ENCODE peak calls at places on chromosomes 1 and 21, in five cellular contexts. One of them, this sample, is unnamed.

GRCh38 chr1:19448491-19449439 is 36.6 kb downstream of the CAPZB start:
- DNase-seq in GM20000: no peak
- DNase-seq in PC-9: peak
- DNase-seq in AG04450: peak
- DNase-seq in CD4-positive, alpha-beta T cell: no peak
- DNase-seq in this sample: no peak

GRCh38 chr1:184637664-184638063 is 117.0 kb downstream of the EDEM3 start:
- DNase-seq in PC-9: no peak
- DNase-seq in AG04450: no peak
- DNase-seq in CD4-positive, alpha-beta T cell: no peak
- DNase-seq in GM20000: no peak
- DNase-seq in this sample: no peak

GRCh38 chr1:229196404-229197224 is 74.3 kb upstream of the RAB4A start:
- DNase-seq in GM20000: no peak
- DNase-seq in CD4-positive, alpha-beta T cell: no peak
- DNase-seq in AG04450: no peak
- DNase-seq in PC-9: no peak
- DNase-seq in this sample: no peak

GRCh38 chr1:91596474-91596873 is 95.8 kb downstream of the CDC7 start:
- DNase-seq in AG04450: no peak
- DNase-seq in PC-9: no peak
- DNase-seq in CD4-positive, alpha-beta T cell: no peak
- DNase-seq in GM20000: no peak
- DNase-seq in this sample: no peak

GRCh38 chr1:162192323-162192678 is 122.8 kb downstream of the NOS1AP start:
- DNase-seq in CD4-positive, alpha-beta T cell: no peak
- DNase-seq in GM20000: no peak
- DNase-seq in AG04450: no peak
- DNase-seq in PC-9: no peak
- DNase-seq in this sample: no peak

GRCh38 chr21:16055012-16055411 is 325.2 kb downstream of the USP25 start:
- DNase-seq in AG04450: no peak
- DNase-seq in GM20000: no peak
- DNase-seq in CD4-positive, alpha-beta T cell: no peak
- DNase-seq in PC-9: no peak
- DNase-seq in this sample: no peak

GRCh38 chr1:23558140-23558871 is 995 bp downstream of the ID3 start:
- DNase-seq in GM20000: peak
- DNase-seq in CD4-positive, alpha-beta T cell: no peak
- DNase-seq in PC-9: peak
- DNase-seq in AG04450: no peak
- DNase-seq in this sample: peak

GRCh38 chr1:211908951-211909350 is 78.4 kb upstream of the LPGAT1 start:
- DNase-seq in AG04450: no peak
- DNase-seq in GM20000: no peak
- DNase-seq in CD4-positive, alpha-beta T cell: no peak
- DNase-seq in PC-9: no peak
- DNase-seq in this sample: no peak

GRCh38 chr1:72567511-72567910 is 285.2 kb upstream of the NEGR1 start:
- DNase-seq in AG04450: no peak
- DNase-seq in GM20000: no peak
- DNase-seq in PC-9: no peak
- DNase-seq in CD4-positive, alpha-beta T cell: no peak
- DNase-seq in this sample: no peak

GRCh38 chr1:27934818-27935549 is at the start of gene SMPDL3B:
- DNase-seq in AG04450: no peak
- DNase-seq in GM20000: no peak
- DNase-seq in PC-9: peak
- DNase-seq in CD4-positive, alpha-beta T cell: no peak
- DNase-seq in this sample: no peak

GRCh38 chr1:11845641-11846335 is 1.8 kb downstream of the NPPA start:
- DNase-seq in PC-9: no peak
- DNase-seq in AG04450: no peak
- DNase-seq in CD4-positive, alpha-beta T cell: no peak
- DNase-seq in GM20000: peak
- DNase-seq in this sample: no peak

GRCh38 chr1:201361652-201362504 is 15.6 kb downstream of the TNNT2 start:
- DNase-seq in CD4-positive, alpha-beta T cell: no peak
- DNase-seq in AG04450: no peak
- DNase-seq in GM20000: peak
- DNase-seq in PC-9: peak
- DNase-seq in this sample: peak

GRCh38 chr1:173436831-173437428 is 40.2 kb upstream of the PRDX6 start:
- DNase-seq in AG04450: no peak
- DNase-seq in PC-9: no peak
- DNase-seq in CD4-positive, alpha-beta T cell: no peak
- DNase-seq in GM20000: no peak
- DNase-seq in this sample: no peak

GRCh38 chr1:42777860-42778259 is 6.9 kb upstream of the TMEM269 start:
- DNase-seq in CD4-positive, alpha-beta T cell: no peak
- DNase-seq in AG04450: no peak
- DNase-seq in GM20000: peak
- DNase-seq in PC-9: peak
- DNase-seq in this sample: peak

GRCh38 chr1:228151526-228151925 is 1.8 kb downstream of the GJC2 start:
- DNase-seq in AG04450: no peak
- DNase-seq in CD4-positive, alpha-beta T cell: no peak
- DNase-seq in GM20000: no peak
- DNase-seq in PC-9: no peak
- DNase-seq in this sample: no peak

GRCh38 chr1:36199934-36200741 is 24.1 kb upstream of the THRAP3 start:
- DNase-seq in PC-9: peak
- DNase-seq in AG04450: no peak
- DNase-seq in GM20000: peak
- DNase-seq in CD4-positive, alpha-beta T cell: no peak
- DNase-seq in this sample: no peak

GRCh38 chr1:15799004-15799867 is 8.2 kb downstream of the UQCRHL start:
- DNase-seq in AG04450: peak
- DNase-seq in PC-9: peak
- DNase-seq in CD4-positive, alpha-beta T cell: no peak
- DNase-seq in GM20000: no peak
- DNase-seq in this sample: peak

GRCh38 chr1:89910780-89911179 is 84.1 kb upstream of the ZNF326 start:
- DNase-seq in PC-9: peak
- DNase-seq in CD4-positive, alpha-beta T cell: no peak
- DNase-seq in GM20000: no peak
- DNase-seq in AG04450: peak
- DNase-seq in this sample: no peak

GRCh38 chr1:40407453-40407852 is 33.9 kb downstream of the SMAP2 start:
- DNase-seq in PC-9: no peak
- DNase-seq in CD4-positive, alpha-beta T cell: no peak
- DNase-seq in AG04450: no peak
- DNase-seq in GM20000: no peak
- DNase-seq in this sample: no peak

GRCh38 chr21:43016728-43017127 is 42.4 kb downstream of the PKNOX1 start:
- DNase-seq in CD4-positive, alpha-beta T cell: no peak
- DNase-seq in AG04450: no peak
- DNase-seq in GM20000: no peak
- DNase-seq in PC-9: no peak
- DNase-seq in this sample: no peak

GRCh38 chr1:66444438-66445265 is 89.3 kb upstream of the SGIP1 start:
- DNase-seq in GM20000: no peak
- DNase-seq in PC-9: no peak
- DNase-seq in CD4-positive, alpha-beta T cell: no peak
- DNase-seq in AG04450: no peak
- DNase-seq in this sample: no peak

GRCh38 chr1:66445492-66446181 is 88.3 kb upstream of the SGIP1 start:
- DNase-seq in CD4-positive, alpha-beta T cell: peak
- DNase-seq in AG04450: no peak
- DNase-seq in GM20000: peak
- DNase-seq in PC-9: no peak
- DNase-seq in this sample: peak

GRCh38 chr1:66443793-66444192 is 90.2 kb upstream of the SGIP1 start:
- DNase-seq in CD4-positive, alpha-beta T cell: no peak
- DNase-seq in GM20000: no peak
- DNase-seq in AG04450: no peak
- DNase-seq in PC-9: no peak
- DNase-seq in this sample: no peak

GRCh38 chr1:66450043-66450514 is 83.9 kb upstream of the SGIP1 start:
- DNase-seq in PC-9: no peak
- DNase-seq in AG04450: no peak
- DNase-seq in CD4-positive, alpha-beta T cell: no peak
- DNase-seq in GM20000: no peak
- DNase-seq in this sample: no peak

DNA sequence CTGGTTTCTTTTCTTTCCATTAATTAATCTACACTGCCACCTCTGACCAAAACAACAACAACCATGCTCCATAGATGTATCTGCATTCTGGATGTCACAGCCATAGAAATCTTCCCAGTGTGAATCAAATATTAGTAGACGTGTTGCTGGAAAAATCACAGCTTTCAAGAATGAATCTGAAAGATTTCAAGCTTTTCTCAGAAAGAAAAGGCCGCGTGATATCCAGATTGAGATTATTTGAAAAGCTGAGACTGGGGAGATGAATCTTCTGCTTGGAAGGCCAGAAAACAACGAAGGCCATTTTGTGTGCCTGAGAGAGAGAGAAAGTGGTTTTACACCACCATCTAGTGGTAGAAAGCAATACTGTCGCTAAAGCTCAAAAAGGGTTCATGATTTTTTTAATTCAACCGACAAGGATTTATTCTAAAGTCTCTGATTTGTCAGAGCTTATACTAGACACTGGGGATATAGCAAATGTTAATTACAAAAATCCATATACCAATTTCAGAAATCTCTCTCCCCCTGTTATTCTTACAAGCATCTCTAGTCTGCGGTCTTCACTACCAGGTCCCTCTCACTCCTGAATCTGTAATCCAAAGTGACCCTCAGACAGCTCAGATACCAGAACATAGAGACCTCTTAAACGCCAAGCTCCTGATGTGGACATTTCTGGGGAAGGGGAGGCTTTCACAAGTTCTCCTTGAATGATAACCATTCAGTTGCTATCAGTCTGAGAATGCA is 87.5 kb upstream of the SGIP1 start:
- DNase-seq in CD4-positive, alpha-beta T cell: peak
- DNase-seq in AG04450: no peak
- DNase-seq in GM20000: peak
- DNase-seq in PC-9: peak
- DNase-seq in this sample: peak
- TF ChIP-seq CTCF in CD4-positive, alpha-beta T cell: peak
- TF ChIP-seq CTCF in AG04450: peak
- TF ChIP-seq CTCF in GM20000: peak
- TF ChIP-seq CTCF in PC-9: peak
- TF ChIP-seq CTCF in this sample: peak

GRCh38 chr1:206074839-206075238 is 21.9 kb downstream of the RHEX start:
- DNase-seq in AG04450: no peak
- DNase-seq in GM20000: no peak
- DNase-seq in PC-9: no peak
- DNase-seq in CD4-positive, alpha-beta T cell: no peak
- DNase-seq in this sample: no peak
- TF ChIP-seq CTCF in AG04450: no peak
- TF ChIP-seq CTCF in GM20000: no peak
- TF ChIP-seq CTCF in PC-9: no peak
- TF ChIP-seq CTCF in CD4-positive, alpha-beta T cell: no peak
- TF ChIP-seq CTCF in this sample: no peak

GRCh38 chr1:153682730-153683129 is 4.2 kb downstream of the NPR1 start:
- DNase-seq in PC-9: no peak
- DNase-seq in AG04450: no peak
- DNase-seq in GM20000: no peak
- DNase-seq in CD4-positive, alpha-beta T cell: no peak
- DNase-seq in this sample: no peak

GRCh38 chr1:153677718-153678518 is 570 bp upstream of the NPR1 start:
- DNase-seq in CD4-positive, alpha-beta T cell: peak
- DNase-seq in GM20000: peak
- DNase-seq in PC-9: peak
- DNase-seq in AG04450: no peak
- DNase-seq in this sample: peak

GRCh38 chr1:153680120-153680403 is 1.6 kb downstream of the NPR1 start:
- DNase-seq in AG04450: no peak
- DNase-seq in GM20000: no peak
- DNase-seq in CD4-positive, alpha-beta T cell: no peak
- DNase-seq in PC-9: no peak
- DNase-seq in this sample: no peak

GRCh38 chr1:153679337-153680119 is 1.0 kb downstream of the NPR1 start:
- DNase-seq in AG04450: no peak
- DNase-seq in GM20000: peak
- DNase-seq in CD4-positive, alpha-beta T cell: no peak
- DNase-seq in PC-9: no peak
- DNase-seq in this sample: peak

DNA sequence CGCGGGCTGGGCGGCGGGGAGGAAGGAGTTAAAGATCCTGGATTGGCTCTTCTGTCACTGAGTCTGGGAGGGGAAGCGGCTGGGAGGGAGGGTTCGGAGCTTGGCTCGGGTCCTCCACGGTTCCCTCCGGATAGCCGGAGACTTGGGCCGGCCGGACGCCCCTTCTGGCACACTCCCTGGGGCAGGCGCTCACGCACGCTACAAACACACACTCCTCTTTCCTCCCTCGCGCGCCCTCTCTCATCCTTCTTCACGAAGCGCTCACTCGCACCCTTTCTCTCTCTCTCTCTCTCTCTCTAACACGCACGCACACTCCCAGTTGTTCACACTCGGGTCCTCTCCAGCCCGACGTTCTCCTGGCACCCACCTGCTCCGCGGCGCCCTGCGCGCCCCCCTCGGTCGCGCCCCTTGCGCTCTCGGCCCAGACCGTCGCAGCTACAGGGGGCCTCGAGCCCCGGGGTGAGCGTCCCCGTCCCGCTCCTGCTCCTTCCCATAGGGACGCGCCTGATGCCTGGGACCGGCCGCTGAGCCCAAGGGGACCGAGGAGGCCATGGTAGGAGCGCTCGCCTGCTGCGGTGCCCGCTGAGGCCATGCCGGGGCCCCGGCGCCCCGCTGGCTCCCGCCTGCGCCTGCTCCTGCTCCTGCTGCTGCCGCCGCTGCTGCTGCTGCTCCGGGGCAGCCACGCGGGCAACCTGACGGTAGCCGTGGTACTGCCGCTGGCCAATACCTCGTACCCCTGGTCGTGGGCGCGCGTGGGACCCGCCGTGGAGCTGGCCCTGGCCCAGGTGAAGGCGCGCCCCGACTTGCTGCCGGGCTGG is at the start of gene NPR1:
- DNase-seq in PC-9: no peak
- DNase-seq in CD4-positive, alpha-beta T cell: no peak
- DNase-seq in GM20000: peak
- DNase-seq in AG04450: no peak
- DNase-seq in this sample: peak
- TF ChIP-seq CTCF in PC-9: no peak
- TF ChIP-seq CTCF in CD4-positive, alpha-beta T cell: no peak
- TF ChIP-seq CTCF in GM20000: no peak
- TF ChIP-seq CTCF in AG04450: no peak
- TF ChIP-seq CTCF in this sample: no peak

GRCh38 chr1:216124382-216124781 is 298.9 kb downstream of the USH2A start:
- DNase-seq in AG04450: no peak
- DNase-seq in GM20000: no peak
- DNase-seq in PC-9: no peak
- DNase-seq in CD4-positive, alpha-beta T cell: no peak
- DNase-seq in this sample: no peak

GRCh38 chr1:216114180-216114579 is 309.1 kb downstream of the USH2A start:
- DNase-seq in GM20000: no peak
- DNase-seq in PC-9: no peak
- DNase-seq in AG04450: no peak
- DNase-seq in CD4-positive, alpha-beta T cell: no peak
- DNase-seq in this sample: no peak

DNA sequence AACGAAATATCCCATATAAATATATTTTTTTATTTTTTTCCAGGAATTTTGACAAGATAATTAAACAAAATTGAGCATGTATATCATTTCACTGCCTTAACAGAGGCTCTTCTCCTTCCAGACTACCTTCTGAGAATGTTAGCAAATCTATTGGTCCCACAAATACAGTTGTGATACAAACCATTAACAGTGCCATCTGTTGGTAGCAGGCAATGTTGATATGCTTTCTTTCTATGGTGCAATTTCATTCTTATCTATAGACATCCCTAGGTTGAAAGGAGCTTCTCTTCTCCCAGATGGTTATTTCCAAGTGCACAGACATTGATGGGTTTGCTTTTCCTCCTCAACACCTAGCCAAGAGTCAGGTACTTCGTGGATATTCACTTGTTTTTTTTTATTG is 303.6 kb downstream of the USH2A start:
- DNase-seq in AG04450: peak
- DNase-seq in PC-9: no peak
- DNase-seq in GM20000: peak
- DNase-seq in CD4-positive, alpha-beta T cell: no peak
- DNase-seq in this sample: peak
- TF ChIP-seq CTCF in AG04450: peak
- TF ChIP-seq CTCF in PC-9: peak
- TF ChIP-seq CTCF in GM20000: no peak
- TF ChIP-seq CTCF in CD4-positive, alpha-beta T cell: no peak
- TF ChIP-seq CTCF in this sample: peak